ENCODE peak calls at places on chromosomes 11 and 22, in four cellular contexts. T, K, R and V are unnamed samples.

GRCh38 chr11:75524576-75525432 is 937 bp downstream of the GDPD5 start:
- DNase-seq in K (no peak), R (no peak), T (no peak), V (peak; percentile 68)

GRCh38 chr11:20668844-20669832 is at the start of gene NELL1:
- DNase-seq in K (no peak), T (no peak), R (no peak), V (peak; percentile 29)

GRCh38 chr22:27472975-27473374 is 328.6 kb downstream of the MN1 start:
- DNase-seq in R (no peak), K (no peak), T (no peak), V (no peak)

GRCh38 chr11:35517481-35517880 is 7.9 kb downstream of the PAMR1 start:
- DNase-seq in T (no peak), R (no peak), K (no peak), V (no peak)

GRCh38 chr11:73795925-73796632 is 8.4 kb downstream of the MRPL48 start:
- DNase-seq in R (no peak), T (no peak), K (no peak), V (no peak)

GRCh38 chr22:19146215-19146968 is 1.9 kb upstream of the ESS2 start:
- DNase-seq in R (no peak), K (no peak), T (no peak), V (no peak)

GRCh38 chr11:123616505-123617198 is 37.8 kb downstream of the SCN3B start:
- DNase-seq in R (no peak), K (no peak), T (peak; percentile 55), V (no peak)

GRCh38 chr11:103994111-103994510 is 42.3 kb upstream of the DDI1 start:
- DNase-seq in R (no peak), K (no peak), T (no peak), V (no peak)

GRCh38 chr11:78228467-78228866 is 39.7 kb downstream of the USP35 start:
- DNase-seq in R (peak; percentile 27), K (no peak), T (no peak), V (no peak)

GRCh38 chr11:1152316-1153104 is 5.2 kb upstream of the MUC5AC start:
- DNase-seq in R (no peak), K (no peak), T (no peak), V (peak; percentile 60)

GRCh38 chr22:38214248-38215056 is 12.7 kb downstream of the MAFF start:
- DNase-seq in T (no peak), K (peak; percentile 66), R (no peak), V (peak; percentile 72)

GRCh38 chr11:118168751-118169150 is 7.7 kb downstream of the SCN2B start:
- DNase-seq in K (no peak), R (no peak), T (no peak), V (no peak)

GRCh38 chr22:31139866-31140716 is at the start of gene PLA2G3:
- DNase-seq in K (no peak), T (peak; percentile 38), R (no peak), V (no peak)

GRCh38 chr11:10303558-10304363 is 1.1 kb upstream of the ADM start:
- DNase-seq in K (no peak), R (no peak), T (peak; percentile 52), V (peak; percentile 48)